ENCODE peak calls at places on chromosomes 5 and 9, in nine cellular contexts. R is GM13977, D is breast epithelium, E is HFF-Myc, Z is brain microvascular endothelial cell, L is neural progenitor cell, P is nephron progenitor cell, A is lung, V is cardiac fibroblast. M is an unnamed sample.

GRCh38 chr9:115604831-115605483 is 487.0 kb upstream of the TNC start:
- DNase-seq in A (no peak), R (no peak), P (no peak), Z (peak; percentile 84), E (peak; percentile 84), L (no peak), D (no peak), V (peak; percentile 80), M (peak; percentile 88)

GRCh38 chr9:2039294-2040180 is 24.4 kb downstream of the SMARCA2 start:
- DNase-seq in E (no peak), R (no peak), Z (no peak), L (no peak), P (no peak), V (no peak), A (no peak), D (no peak), M (no peak)

GRCh38 chr5:113140837-113141661 is 164.5 kb downstream of the DCP2 start:
- DNase-seq in R (no peak), D (no peak), Z (peak; percentile 83), V (peak; percentile 78), E (no peak), P (no peak), A (no peak), L (no peak), M (peak; percentile 87)

GRCh38 chr5:1118231-1118698 is 6.4 kb upstream of the SLC12A7 start:
- DNase-seq in L (no peak), E (peak; percentile 17), D (no peak), Z (no peak), P (no peak), V (peak; percentile 19), R (no peak), A (no peak), M (no peak)

GRCh38 chr5:76849767-76850291 is at the start of gene S100Z:
- DNase-seq in D (no peak), E (no peak), L (no peak), Z (no peak), R (no peak), P (no peak), V (no peak), A (no peak), M (no peak)

GRCh38 chr5:142072488-142072887 is 36.1 kb upstream of the NDFIP1 start:
- DNase-seq in R (no peak), P (no peak), D (no peak), V (no peak), A (no peak), L (no peak), Z (no peak), E (no peak), M (no peak)

GRCh38 chr9:109286981-109287380 is 33.9 kb downstream of the EPB41L4B start:
- DNase-seq in V (peak; percentile 23), R (no peak), P (no peak), Z (no peak), A (no peak), E (no peak), L (no peak), D (no peak), M (peak; percentile 34)

GRCh38 chr5:39315995-39316394 is 48.3 kb downstream of the C9 start:
- DNase-seq in D (no peak), L (no peak), A (no peak), E (no peak), Z (no peak), P (no peak), R (no peak), V (no peak), M (no peak)

GRCh38 chr9:113577525-113578261 is 114.2 kb downstream of the RGS3 start:
- DNase-seq in Z (peak; percentile 46), P (no peak), L (no peak), E (no peak), A (no peak), R (no peak), V (no peak), D (no peak), M (peak; percentile 68)

GRCh38 chr5:178382689-178383276 is 150.2 kb upstream of the PHYKPL start:
- DNase-seq in R (no peak), V (no peak), P (no peak), D (no peak), L (no peak), E (no peak), Z (no peak), A (no peak), M (no peak)

GRCh38 chr9:83359039-83359438 is 179.2 kb downstream of the FRMD3 start:
- DNase-seq in L (no peak), R (no peak), P (no peak), Z (no peak), D (no peak), A (no peak), E (no peak), V (no peak), M (no peak)

GRCh38 chr9:114218264-114219120 is 63.2 kb downstream of the COL27A1 start:
- DNase-seq in R (no peak), Z (no peak), E (no peak), D (no peak), A (no peak), P (no peak), V (no peak), L (no peak), M (peak; percentile 40)

GRCh38 chr9:121773286-121773953 is 122.0 kb downstream of the DAB2IP start:
- DNase-seq in V (no peak), L (no peak), R (no peak), D (peak; percentile 49), Z (no peak), A (no peak), P (no peak), E (no peak), M (no peak)

GRCh38 chr5:141954193-141954592 is 3.8 kb downstream of the PCDH12 start:
- DNase-seq in D (no peak), A (no peak), L (no peak), R (no peak), E (no peak), V (no peak), P (no peak), Z (no peak), M (no peak)

GRCh38 chr5:42021119-42021518 is 96.0 kb downstream of the FBXO4 start:
- DNase-seq in A (no peak), V (no peak), D (no peak), E (no peak), P (no peak), Z (no peak), R (no peak), L (no peak), M (peak; percentile 39)

GRCh38 chr5:159878988-159879471 is 37.3 kb upstream of the ADRA1B start:
- DNase-seq in A (peak; percentile 59), E (no peak), Z (peak; percentile 91), D (no peak), L (peak; percentile 95), R (no peak), P (peak; percentile 56), V (peak; percentile 89), M (peak; percentile 85)

GRCh38 chr9:127463382-127463781 is 12.1 kb downstream of the LRSAM1 start:
- DNase-seq in R (no peak), L (no peak), Z (no peak), V (no peak), A (no peak), D (no peak), P (no peak), E (no peak), M (no peak)

GRCh38 chr9:109242751-109243150 is 75.7 kb upstream of the FRRS1L start:
- DNase-seq in R (no peak), V (no peak), Z (no peak), L (no peak), D (no peak), E (no peak), P (no peak), A (no peak), M (no peak)

GRCh38 chr5:885529-885928 is 7.1 kb downstream of the BRD9 start:
- DNase-seq in R (peak; percentile 13), Z (no peak), D (no peak), V (no peak), P (no peak), L (no peak), A (no peak), E (no peak), M (no peak)

GRCh38 chr9:71985070-71985956 is 73.9 kb downstream of the C9orf85 start:
- DNase-seq in P (no peak), E (no peak), L (peak; percentile 7), Z (no peak), A (no peak), V (no peak), D (no peak), R (no peak), M (no peak)
- TF ChIP-seq CTCF in P (no peak), E (no peak), L (peak; percentile 24), Z (no peak), A (no peak), V (no peak), D (no peak), R (no peak), M (peak; percentile 17)

DNA sequence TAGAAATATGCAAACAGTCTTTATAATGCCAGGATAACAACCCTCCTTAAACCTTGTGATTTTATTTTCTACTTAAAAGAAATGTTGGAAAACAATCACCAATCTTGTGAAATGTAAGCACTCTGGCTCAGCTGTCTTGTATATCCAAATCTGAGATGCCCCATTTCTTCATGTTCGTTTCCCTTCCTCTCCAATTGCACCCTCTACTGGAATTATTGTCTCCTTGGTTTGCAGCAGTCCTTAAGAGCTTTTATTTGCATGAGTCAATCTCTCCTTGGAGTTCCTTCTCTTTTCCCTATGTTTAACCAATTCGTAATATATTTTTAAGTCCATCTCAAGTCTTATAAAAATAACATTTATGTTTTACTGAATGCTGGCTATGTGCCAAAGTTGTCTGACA is 362.0 kb upstream of the CDH10 start:
- DNase-seq in L (peak; percentile 57), E (no peak), D (no peak), P (no peak), R (no peak), Z (no peak), V (peak; percentile 0), A (no peak), M (no peak)
- TF ChIP-seq CTCF in L (peak; percentile 60), E (no peak), D (no peak), P (peak; percentile 31), R (peak; percentile 18), Z (no peak), V (no peak), A (no peak), M (no peak)

DNA sequence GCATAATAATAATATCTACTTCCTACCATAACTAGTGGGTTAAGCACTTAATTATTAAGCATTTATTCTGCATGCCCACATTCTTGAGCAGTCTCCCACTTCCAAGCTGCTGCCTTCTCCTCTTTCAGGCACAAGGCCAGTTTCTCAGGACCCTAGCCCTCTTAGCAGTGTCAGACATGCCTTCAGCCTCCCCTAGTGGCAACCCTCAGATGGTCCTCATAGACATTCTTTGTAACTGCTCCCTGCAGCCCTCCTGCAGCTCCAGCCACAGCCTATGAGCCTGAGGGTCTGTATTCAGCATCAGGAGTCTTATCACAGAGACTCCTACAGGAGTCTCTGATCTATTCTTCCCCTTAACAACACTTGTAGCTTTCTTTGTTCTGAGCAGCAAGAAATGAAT is 3.8 kb downstream of the IL9 start:
- DNase-seq in D (no peak), A (no peak), E (no peak), L (peak; percentile 78), Z (no peak), P (peak; percentile 51), V (no peak), R (no peak), M (no peak)
- TF ChIP-seq CTCF in D (no peak), A (no peak), E (peak; percentile 12), L (peak; percentile 60), Z (peak; percentile 56), P (peak; percentile 63), V (peak; percentile 17), R (no peak), M (peak; percentile 26)

DNA sequence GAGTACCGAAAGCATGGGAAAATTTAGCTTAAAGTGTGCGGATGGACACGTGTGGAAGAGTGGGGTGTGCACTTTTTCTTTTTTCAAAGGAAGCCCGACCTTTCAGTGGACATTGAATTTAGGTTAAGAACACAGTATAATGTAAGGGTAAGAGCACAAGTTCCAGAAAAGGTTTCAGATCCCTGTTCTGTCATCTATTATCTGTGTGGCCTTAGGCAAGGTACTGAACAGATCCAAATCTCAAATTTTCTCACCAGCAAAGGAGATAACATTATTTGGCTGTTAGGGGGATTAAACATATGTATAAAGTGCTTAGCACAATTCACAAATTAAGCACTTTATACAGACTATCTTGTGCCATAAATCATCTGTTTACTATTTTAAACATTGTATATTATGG is 441.0 kb downstream of the SPOCK1 start:
- DNase-seq in R (no peak), E (no peak), Z (no peak), L (no peak), V (no peak), A (no peak), P (no peak), D (no peak), M (no peak)
- TF ChIP-seq CTCF in R (no peak), E (no peak), Z (no peak), L (no peak), V (no peak), A (no peak), P (no peak), D (no peak), M (no peak)

M was measured in HFFc6.